ENCODE peak calls at places on chromosomes 1 and 21, in seven cellular contexts. Y is mesendoderm, O is trophoblast cell, U is H9, N is neuronal stem cell, W is mesenchymal stem cell, K is IMR-90. D is an unnamed sample.

GRCh38 chr21:45822429-45823099 is 159.0 kb upstream of the COL6A1 start:
- DNase-seq in N (no peak), W (no peak), Y (peak), U (peak), K (no peak), O (no peak), D (no peak)

GRCh38 chr1:19436716-19437476 is 48.4 kb downstream of the CAPZB start:
- DNase-seq in U (no peak), K (no peak), Y (no peak), N (no peak), W (peak), O (no peak), D (no peak)

GRCh38 chr1:205543351-205544305 is 39.2 kb downstream of the CDK18 start:
- DNase-seq in O (peak), Y (peak), U (peak), N (peak), W (peak), K (peak), D (peak)

GRCh38 chr1:41500781-41501518 is 16.5 kb upstream of the EDN2 start:
- DNase-seq in O (peak), N (no peak), K (no peak), U (no peak), Y (peak), W (no peak), D (no peak)

GRCh38 chr1:84876353-84876752 is 16.7 kb downstream of the LPAR3 start:
- DNase-seq in U (no peak), W (no peak), K (no peak), Y (no peak), N (no peak), O (no peak), D (no peak)

GRCh38 chr1:199907361-199907760 is 120.1 kb upstream of the NR5A2 start:
- DNase-seq in K (no peak), W (no peak), U (no peak), N (no peak), Y (no peak), O (no peak), D (no peak)

GRCh38 chr1:192887426-192887825 is 78.6 kb downstream of the RGS2 start:
- DNase-seq in W (no peak), N (no peak), Y (peak), K (no peak), U (peak), O (no peak), D (peak)

GRCh38 chr1:33096358-33097005 is 15.5 kb downstream of the AZIN2 start:
- DNase-seq in U (no peak), W (no peak), N (no peak), K (peak), O (no peak), Y (no peak), D (no peak)

GRCh38 chr1:91617242-91617837 is 116.7 kb downstream of the CDC7 start:
- DNase-seq in U (peak), N (no peak), Y (peak), W (no peak), O (peak), K (no peak), D (peak)

GRCh38 chr1:206739411-206740076 is 31.0 kb upstream of the IL19 start:
- DNase-seq in N (no peak), Y (peak), O (peak), U (peak), W (peak), K (peak), D (no peak)

GRCh38 chr1:173332026-173332425 is 124.9 kb upstream of the TNFSF4 start:
- DNase-seq in N (no peak), U (no peak), Y (no peak), W (peak), K (peak), O (no peak), D (no peak)

GRCh38 chr1:109636201-109636952 is 16.7 kb downstream of the AMPD2 start:
- DNase-seq in K (peak), Y (peak), N (no peak), O (no peak), U (peak), W (peak), D (no peak)

GRCh38 chr1:161307892-161308638 is 1.7 kb downstream of the MPZ start:
- DNase-seq in K (peak), N (no peak), Y (no peak), O (no peak), U (no peak), W (no peak), D (no peak)

GRCh38 chr1:32431736-32432400 is 33.0 kb upstream of the ZBTB8B start:
- DNase-seq in W (no peak), O (no peak), U (no peak), Y (no peak), K (no peak), N (no peak), D (no peak)

GRCh38 chr1:227887697-227888403 is 59.9 kb downstream of the WNT9A start:
- DNase-seq in W (peak), O (no peak), Y (peak), U (peak), K (no peak), N (peak), D (peak)

GRCh38 chr1:101278238-101278637 is 41.4 kb downstream of the S1PR1 start:
- DNase-seq in O (no peak), U (no peak), N (no peak), Y (no peak), K (no peak), W (no peak), D (no peak)

GRCh38 chr1:100400332-100400933 is 48.1 kb downstream of the CDC14A start:
- DNase-seq in U (peak), O (no peak), N (no peak), Y (peak), K (no peak), W (peak), D (no peak)

GRCh38 chr1:43842099-43842498 is 91.5 kb upstream of the ARTN start:
- DNase-seq in U (no peak), N (no peak), Y (no peak), O (no peak), W (no peak), K (no peak), D (no peak)

GRCh38 chr1:167447521-167448136 is 70.7 kb downstream of the CD247 start:
- DNase-seq in K (no peak), Y (peak), W (no peak), O (peak), N (no peak), U (no peak), D (no peak)

GRCh38 chr1:27968692-27969091 is 8.9 kb downstream of the XKR8 start:
- DNase-seq in O (peak), N (no peak), Y (peak), K (peak), W (peak), U (no peak), D (no peak)

GRCh38 chr1:214830956-214831355 is 228.0 kb downstream of the CENPF start:
- DNase-seq in U (no peak), O (no peak), K (no peak), N (no peak), W (no peak), Y (no peak), D (no peak)

GRCh38 chr21:27026501-27026900 is 59.6 kb upstream of the ADAMTS5 start:
- DNase-seq in U (no peak), K (peak), O (peak), N (no peak), W (no peak), Y (peak), D (no peak)

GRCh38 chr1:161367684-161368398 is at the start of gene CFAP126:
- DNase-seq in O (peak), Y (peak), U (peak), N (no peak), K (peak), W (peak), D (no peak)

GRCh38 chr1:199272690-199273089 is 633.9 kb downstream of the PTPRC start:
- DNase-seq in N (no peak), K (peak), Y (peak), U (peak), O (peak), W (peak), D (peak)

GRCh38 chr1:33248244-33248643 is 8.0 kb upstream of the ZNF362 start:
- DNase-seq in W (no peak), K (no peak), Y (peak), O (peak), N (no peak), U (no peak), D (no peak)

GRCh38 chr21:32717851-32718316 is 9.9 kb downstream of the SYNJ1 start:
- DNase-seq in K (peak), U (no peak), N (peak), W (peak), O (no peak), Y (no peak), D (no peak)

GRCh38 chr1:63635681-63636080 is 42.5 kb downstream of the PGM1 start:
- DNase-seq in N (no peak), K (peak), Y (no peak), U (no peak), O (no peak), W (peak), D (no peak)

GRCh38 chr1:61486783-61487505 is 238.0 kb downstream of the TM2D1 start:
- DNase-seq in K (no peak), U (no peak), W (no peak), Y (no peak), N (no peak), O (peak), D (no peak)

GRCh38 chr1:115336741-115337140 is 1.3 kb downstream of the NGF start:
- DNase-seq in U (no peak), N (no peak), Y (no peak), K (no peak), W (no peak), O (no peak), D (no peak)

GRCh38 chr1:39497570-39497969 is 6.1 kb downstream of the BMP8A start:
- DNase-seq in W (no peak), O (no peak), K (no peak), Y (no peak), N (no peak), U (no peak), D (no peak)

GRCh38 chr1:205015241-205015640 is 27.8 kb upstream of the CNTN2 start:
- DNase-seq in O (no peak), W (no peak), K (no peak), N (no peak), Y (no peak), U (no peak), D (no peak)

GRCh38 chr21:15309721-15310120 is 244.9 kb upstream of the NRIP1 start:
- DNase-seq in U (no peak), N (no peak), K (no peak), Y (no peak), W (no peak), O (no peak), D (no peak)

GRCh38 chr1:230301322-230301721 is 124.8 kb downstream of the PGBD5 start:
- DNase-seq in K (no peak), O (no peak), U (no peak), Y (no peak), N (no peak), W (no peak), D (no peak)

GRCh38 chr1:38789498-38790169 is 69.9 kb downstream of the RRAGC start:
- DNase-seq in W (no peak), N (no peak), K (no peak), Y (peak), O (no peak), U (no peak), D (peak)

GRCh38 chr1:206836111-206836510 is 29.3 kb upstream of the IL20 start:
- DNase-seq in W (no peak), O (no peak), N (no peak), K (no peak), Y (no peak), U (no peak), D (no peak)

GRCh38 chr21:46220847-46221246 is 7.7 kb downstream of the LSS start:
- DNase-seq in K (no peak), W (no peak), O (no peak), Y (no peak), N (no peak), U (no peak), D (no peak)

GRCh38 chr1:211548321-211549091 is 30.5 kb downstream of the SLC30A1 start:
- DNase-seq in N (no peak), Y (peak), W (no peak), U (peak), K (no peak), O (peak), D (no peak)

GRCh38 chr1:223820976-223821375 is 24.8 kb downstream of the TP53BP2 start:
- DNase-seq in Y (no peak), O (no peak), W (no peak), K (no peak), U (no peak), N (no peak), D (no peak)
- H2BK120ac ChIP-seq in Y (peak), O (no peak), W (no peak), K (no peak), U (no peak), N (no peak), D (no peak)

GRCh38 chr1:8448906-8449661 is 131.2 kb downstream of the SLC45A1 start:
- DNase-seq in Y (no peak), N (no peak), O (peak), K (peak), W (peak), U (no peak), D (no peak)
- H2BK120ac ChIP-seq in Y (no peak), N (no peak), O (no peak), K (peak), W (no peak), U (no peak), D (no peak)

DNA sequence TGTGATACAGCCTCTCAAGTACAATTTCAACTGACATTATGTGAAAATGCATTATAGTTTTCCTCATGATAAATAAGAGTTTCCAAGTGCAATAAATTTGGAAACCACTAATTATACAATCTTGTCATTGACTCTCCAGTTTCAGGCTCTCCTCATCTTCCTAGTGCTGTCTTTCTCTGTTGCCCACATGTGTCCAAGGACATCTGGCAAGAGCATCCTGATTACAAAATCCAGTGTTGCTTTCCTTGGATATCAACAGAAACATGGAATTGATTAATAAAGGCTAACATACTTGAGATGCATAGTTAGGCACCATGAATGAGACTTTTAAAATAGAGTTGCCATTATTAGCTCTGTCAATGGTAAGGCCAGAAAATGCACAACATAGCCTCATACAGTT is 15.6 kb upstream of the MAP10 start:
- DNase-seq in O (no peak), W (no peak), Y (no peak), N (no peak), K (no peak), U (no peak), D (no peak)
- H2BK120ac ChIP-seq in O (no peak), W (no peak), Y (no peak), N (no peak), K (no peak), U (no peak), D (no peak)

GRCh38 chr1:231313661-231314060 is 24.0 kb downstream of the EXOC8 start:
- DNase-seq in N (no peak), U (no peak), K (no peak), W (no peak), O (no peak), Y (no peak), D (no peak)

GRCh38 chr1:231311696-231312095 is 26.0 kb downstream of the EXOC8 start:
- DNase-seq in U (no peak), Y (no peak), W (no peak), K (no peak), O (no peak), N (no peak), D (no peak)

GRCh38 chr1:231312389-231312788 is 25.3 kb downstream of the EXOC8 start:
- DNase-seq in O (no peak), Y (no peak), W (no peak), K (no peak), U (no peak), N (no peak), D (no peak)

GRCh38 chr1:231315887-231316286 is 21.8 kb downstream of the EXOC8 start:
- DNase-seq in Y (peak), W (peak), K (peak), O (peak), N (peak), U (peak), D (peak)

GRCh38 chr1:231310391-231310934 is 27.2 kb downstream of the EXOC8 start:
- DNase-seq in K (no peak), N (no peak), W (no peak), Y (no peak), O (no peak), U (no peak), D (no peak)
- H2BK120ac ChIP-seq in K (no peak), N (no peak), W (no peak), Y (no peak), O (no peak), U (no peak), D (no peak)

DNA sequence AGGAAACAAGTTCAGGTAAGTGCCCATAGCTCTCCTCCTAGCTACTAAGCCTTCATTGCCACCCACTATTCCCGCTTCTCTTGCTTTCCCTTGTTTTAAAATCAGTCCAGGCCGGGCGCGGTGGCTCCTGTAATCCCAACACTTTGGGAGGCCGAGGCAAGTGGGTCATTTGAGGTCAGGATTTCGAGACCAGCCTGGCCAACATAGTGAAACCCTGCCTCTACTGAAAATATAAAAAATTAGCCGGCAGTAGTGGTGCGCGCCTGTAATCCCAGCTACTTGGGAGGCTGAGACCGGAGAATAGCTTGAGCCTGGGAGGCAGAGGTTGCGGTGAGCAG is 4.4 kb upstream of the CTTNBP2NL start:
- DNase-seq in N (no peak), Y (no peak), O (no peak), W (no peak), K (no peak), U (no peak), D (no peak)
- H2BK120ac ChIP-seq in N (no peak), Y (no peak), O (no peak), W (no peak), K (peak), U (no peak), D (no peak)

D was measured in H1.